ENCODE peak calls at places on chromosomes 2 and 18, in six cellular contexts. L is H7; H is G401; V is activated naive CD4-positive, alpha-beta T cell treated with anti-CD3 and anti-CD28 coated beads for 36 hours; P is mesendoderm; Y is activated T-helper 9 cell treated with anti-CD3 and anti-CD28 coated beads, Interleukin-2, amount 50 U/mL, for 16 hours. I is an unnamed sample.

GRCh38 chr2:95271381-95271971 is 2.8 kb upstream of the PROM2 start:
- DNase-seq in P (no peak), L (no peak), V (no peak), Y (no peak), H (no peak), I (no peak)

GRCh38 chr2:14427982-14428567 is 204.4 kb upstream of the LRATD1 start:
- DNase-seq in V (no peak), P (no peak), L (no peak), H (no peak), Y (no peak), I (no peak)

GRCh38 chr2:168220971-168221819 is 26.2 kb downstream of the STK39 start:
- DNase-seq in Y (no peak), H (no peak), V (no peak), L (no peak), P (peak), I (peak)

GRCh38 chr18:41783065-41783818 is 171.8 kb upstream of the PIK3C3 start:
- DNase-seq in P (no peak), H (no peak), V (no peak), Y (no peak), L (no peak), I (no peak)

GRCh38 chr2:225932741-225933413 is 533.4 kb downstream of the NYAP2 start:
- DNase-seq in H (no peak), V (no peak), L (no peak), P (no peak), Y (no peak), I (no peak)

GRCh38 chr18:63307555-63308200 is 11.9 kb downstream of the BCL2 start:
- DNase-seq in V (no peak), Y (no peak), L (no peak), P (no peak), H (peak), I (peak)

GRCh38 chr18:75582940-75583339 is 155.4 kb upstream of the SMIM21 start:
- DNase-seq in H (no peak), Y (no peak), L (no peak), P (no peak), V (no peak), I (no peak)

GRCh38 chr2:52520646-52521045 is 1247.0 kb upstream of the CHAC2 start:
- DNase-seq in V (no peak), H (no peak), L (no peak), Y (no peak), P (no peak), I (no peak)

GRCh38 chr2:232993231-232993821 is 19.7 kb downstream of the NGEF start:
- DNase-seq in H (no peak), V (no peak), P (no peak), L (no peak), Y (no peak), I (no peak)

GRCh38 chr2:227411320-227411989 is 23.7 kb upstream of the SCYGR1 start:
- DNase-seq in H (no peak), Y (peak), V (peak), P (no peak), L (no peak), I (no peak)

GRCh38 chr18:36155960-36156757 is 26.5 kb downstream of the ELP2 start:
- DNase-seq in P (no peak), H (no peak), L (no peak), Y (no peak), V (no peak), I (no peak)

GRCh38 chr2:69164379-69164778 is 151.4 kb downstream of the ANTXR1 start:
- DNase-seq in V (no peak), L (no peak), H (peak), Y (no peak), P (no peak), I (no peak)

GRCh38 chr2:161430416-161430815 is 14.3 kb downstream of the TBR1 start:
- DNase-seq in V (no peak), P (no peak), L (no peak), H (no peak), Y (no peak), I (no peak)

GRCh38 chr2:148602918-148603561 is 41.5 kb upstream of the EPC2 start:
- DNase-seq in V (peak), L (no peak), H (no peak), P (no peak), Y (no peak), I (no peak)

GRCh38 chr2:235003096-235003775 is 51.4 kb downstream of the SH3BP4 start:
- DNase-seq in P (no peak), L (no peak), Y (no peak), H (no peak), V (no peak), I (no peak)

GRCh38 chr18:58362829-58363231 is 266.1 kb downstream of the ALPK2 start:
- DNase-seq in H (no peak), P (no peak), Y (no peak), V (no peak), L (no peak), I (no peak)

GRCh38 chr18:57764087-57764486 is 39.0 kb downstream of the ATP8B1 start:
- DNase-seq in L (no peak), P (no peak), Y (no peak), H (no peak), V (no peak), I (no peak)

GRCh38 chr2:127796389-127796788 is 14.6 kb downstream of the WDR33 start:
- DNase-seq in H (no peak), V (no peak), Y (no peak), P (no peak), L (no peak), I (no peak)

GRCh38 chr18:79526468-79527460 is 131.0 kb downstream of the NFATC1 start:
- DNase-seq in V (peak), L (peak), Y (no peak), P (no peak), H (no peak), I (no peak)

GRCh38 chr2:10574911-10575310 is 114.9 kb downstream of the NOL10 start:
- DNase-seq in P (no peak), Y (no peak), H (no peak), L (no peak), V (no peak), I (no peak)

GRCh38 chr2:174436351-174436750 is 40.8 kb downstream of the SCRN3 start:
- DNase-seq in L (no peak), P (no peak), Y (no peak), V (no peak), H (no peak), I (no peak)

GRCh38 chr2:241933175-241933911 is 63.8 kb downstream of the RTP5 start:
- DNase-seq in H (no peak), P (no peak), L (no peak), Y (no peak), V (no peak), I (no peak)

GRCh38 chr2:45446016-45446415 is 165.1 kb downstream of the SRBD1 start:
- DNase-seq in H (no peak), V (no peak), L (no peak), P (no peak), Y (no peak), I (no peak)

GRCh38 chr2:182593394-182593707 is 122.7 kb upstream of the DNAJC10 start:
- DNase-seq in P (no peak), L (no peak), Y (no peak), H (no peak), V (no peak), I (peak)

GRCh38 chr2:68336192-68336591 is 16.4 kb upstream of the CNRIP1 start:
- DNase-seq in P (no peak), L (no peak), H (no peak), V (no peak), Y (no peak), I (no peak)

GRCh38 chr2:219702796-219703545 is 75.5 kb downstream of the SLC4A3 start:
- DNase-seq in L (no peak), V (no peak), P (no peak), H (no peak), Y (no peak), I (no peak)

GRCh38 chr2:62506421-62506750 is 391 bp upstream of the TMEM17 start:
- DNase-seq in Y (no peak), V (no peak), L (no peak), P (no peak), H (no peak), I (no peak)

GRCh38 chr2:100818003-100818605 is 1.8 kb upstream of the NPAS2 start:
- DNase-seq in H (peak), Y (no peak), V (no peak), L (no peak), P (no peak), I (no peak)

GRCh38 chr2:47309952-47310800 is 92.8 kb upstream of the MSH2 start:
- DNase-seq in L (no peak), P (peak), V (no peak), H (no peak), Y (no peak), I (no peak)

GRCh38 chr18:43267818-43268217 is 9.5 kb downstream of the SYT4 start:
- DNase-seq in L (no peak), H (peak), V (no peak), Y (no peak), P (no peak), I (no peak)

GRCh38 chr2:20424300-20425290 is 22.3 kb upstream of the RHOB start:
- DNase-seq in L (no peak), P (peak), H (no peak), V (peak), Y (no peak), I (no peak)

GRCh38 chr2:21467910-21468309 is 344.1 kb downstream of the TDRD15 start:
- DNase-seq in Y (no peak), P (peak), H (no peak), V (no peak), L (no peak), I (no peak)

GRCh38 chr2:224202466-224202865 is 163.4 kb upstream of the SERPINE2 start:
- DNase-seq in Y (no peak), L (no peak), V (no peak), P (no peak), H (no peak), I (no peak)

GRCh38 chr2:62568983-62569837 is 63.2 kb upstream of the TMEM17 start:
- DNase-seq in H (no peak), P (no peak), V (no peak), Y (no peak), L (no peak), I (peak)

GRCh38 chr2:223865907-223866508 is 28.6 kb upstream of the AP1S3 start:
- DNase-seq in Y (no peak), H (no peak), P (no peak), L (no peak), V (no peak), I (no peak)

I was measured in NCI-H1105 treated with DMSO at 0.1 percent for 48 hours.